ENCODE peak calls at places on chromosomes 13 and 19, in five cellular contexts. One of them, this sample, is unnamed.
A peak's percentile ranks its signal among the peaks of the same experiment; 100 is the strongest.

GRCh38 chr13:53013113-53013512 is 15.5 kb upstream of the OLFM4 start:
- DNase-seq in tibial artery: no peak
- DNase-seq in Caco-2: no peak
- DNase-seq in foreskin melanocyte: no peak
- DNase-seq in CD4-positive, alpha-beta memory T cell: no peak
- DNase-seq in this sample: no peak

GRCh38 chr13:50707533-50708096 is 135.9 kb downstream of the DLEU7 start:
- DNase-seq in tibial artery: no peak
- DNase-seq in Caco-2: no peak
- DNase-seq in foreskin melanocyte: no peak
- DNase-seq in CD4-positive, alpha-beta memory T cell: no peak
- DNase-seq in this sample: no peak

GRCh38 chr19:6535558-6536137 is 4.8 kb downstream of the TNFSF9 start:
- DNase-seq in tibial artery: no peak
- DNase-seq in Caco-2: no peak
- DNase-seq in foreskin melanocyte: no peak
- DNase-seq in CD4-positive, alpha-beta memory T cell: no peak
- DNase-seq in this sample: no peak

GRCh38 chr19:2332341-2333026 is 4.0 kb downstream of the SPPL2B start:
- DNase-seq in tibial artery: no peak
- DNase-seq in Caco-2: no peak
- DNase-seq in foreskin melanocyte: no peak
- DNase-seq in CD4-positive, alpha-beta memory T cell: peak; percentile 33
- DNase-seq in this sample: no peak

GRCh38 chr19:32876919-32877285 is 7.3 kb upstream of the SLC7A9 start:
- DNase-seq in tibial artery: no peak
- DNase-seq in Caco-2: no peak
- DNase-seq in foreskin melanocyte: no peak
- DNase-seq in CD4-positive, alpha-beta memory T cell: no peak
- DNase-seq in this sample: no peak

GRCh38 chr13:108877300-108877699 is 247.9 kb downstream of the MYO16 start:
- DNase-seq in tibial artery: no peak
- DNase-seq in Caco-2: no peak
- DNase-seq in foreskin melanocyte: no peak
- DNase-seq in CD4-positive, alpha-beta memory T cell: no peak
- DNase-seq in this sample: no peak

GRCh38 chr13:25920277-25920676 is 131.5 kb downstream of the SHISA2 start:
- DNase-seq in tibial artery: no peak
- DNase-seq in Caco-2: no peak
- DNase-seq in foreskin melanocyte: no peak
- DNase-seq in CD4-positive, alpha-beta memory T cell: no peak
- DNase-seq in this sample: no peak

GRCh38 chr13:46830405-46831005 is 33.5 kb upstream of the ESD start:
- DNase-seq in tibial artery: no peak
- DNase-seq in Caco-2: no peak
- DNase-seq in foreskin melanocyte: no peak
- DNase-seq in CD4-positive, alpha-beta memory T cell: no peak
- DNase-seq in this sample: no peak

GRCh38 chr19:41341669-41342490 is 11.8 kb downstream of the TGFB1 start:
- DNase-seq in tibial artery: no peak
- DNase-seq in Caco-2: peak; percentile 68
- DNase-seq in foreskin melanocyte: no peak
- DNase-seq in CD4-positive, alpha-beta memory T cell: no peak
- DNase-seq in this sample: no peak

GRCh38 chr19:35117791-35118190 is 2.2 kb downstream of the FXYD3 start:
- DNase-seq in tibial artery: no peak
- DNase-seq in Caco-2: no peak
- DNase-seq in foreskin melanocyte: no peak
- DNase-seq in CD4-positive, alpha-beta memory T cell: no peak
- DNase-seq in this sample: no peak

GRCh38 chr19:21877976-21878375 is 42.0 kb upstream of the ZNF43 start:
- DNase-seq in tibial artery: no peak
- DNase-seq in Caco-2: no peak
- DNase-seq in foreskin melanocyte: no peak
- DNase-seq in CD4-positive, alpha-beta memory T cell: no peak
- DNase-seq in this sample: no peak

GRCh38 chr19:7605490-7606222 is 10.0 kb downstream of the CAMSAP3 start:
- DNase-seq in tibial artery: no peak
- DNase-seq in Caco-2: peak; percentile 79
- DNase-seq in foreskin melanocyte: peak; percentile 20
- DNase-seq in CD4-positive, alpha-beta memory T cell: no peak
- DNase-seq in this sample: peak; percentile 68

GRCh38 chr19:14115761-14116160 is 1.8 kb downstream of the PRKACA start:
- DNase-seq in tibial artery: no peak
- DNase-seq in Caco-2: no peak
- DNase-seq in foreskin melanocyte: no peak
- DNase-seq in CD4-positive, alpha-beta memory T cell: no peak
- DNase-seq in this sample: no peak

GRCh38 chr13:22372261-22372660 is 701.4 kb downstream of the FGF9 start:
- DNase-seq in tibial artery: no peak
- DNase-seq in Caco-2: no peak
- DNase-seq in foreskin melanocyte: no peak
- DNase-seq in CD4-positive, alpha-beta memory T cell: no peak
- DNase-seq in this sample: no peak

GRCh38 chr13:113528101-113528797 is 37.7 kb upstream of the DCUN1D2 start:
- DNase-seq in tibial artery: peak; percentile 42
- DNase-seq in Caco-2: no peak
- DNase-seq in foreskin melanocyte: no peak
- DNase-seq in CD4-positive, alpha-beta memory T cell: no peak
- DNase-seq in this sample: no peak

GRCh38 chr19:10159610-10160009 is 35.1 kb downstream of the DNMT1 start:
- DNase-seq in tibial artery: no peak
- DNase-seq in Caco-2: no peak
- DNase-seq in foreskin melanocyte: no peak
- DNase-seq in CD4-positive, alpha-beta memory T cell: no peak
- DNase-seq in this sample: no peak

GRCh38 chr19:5418676-5419075 is 36.5 kb upstream of the ZNRF4 start:
- DNase-seq in tibial artery: no peak
- DNase-seq in Caco-2: no peak
- DNase-seq in foreskin melanocyte: no peak
- DNase-seq in CD4-positive, alpha-beta memory T cell: no peak
- DNase-seq in this sample: no peak

GRCh38 chr13:40420160-40420740 is 246.2 kb downstream of the FOXO1 start:
- DNase-seq in tibial artery: no peak
- DNase-seq in Caco-2: no peak
- DNase-seq in foreskin melanocyte: peak; percentile 32
- DNase-seq in CD4-positive, alpha-beta memory T cell: no peak
- DNase-seq in this sample: peak; percentile 82

GRCh38 chr13:52454459-52454824 is 836 bp upstream of the CKAP2 start:
- DNase-seq in tibial artery: no peak
- DNase-seq in Caco-2: no peak
- DNase-seq in foreskin melanocyte: peak; percentile 11
- DNase-seq in CD4-positive, alpha-beta memory T cell: peak; percentile 23
- DNase-seq in this sample: no peak

GRCh38 chr19:46955114-46955812 is 64.4 kb upstream of the NPAS1 start:
- DNase-seq in tibial artery: no peak
- DNase-seq in Caco-2: no peak
- DNase-seq in foreskin melanocyte: no peak
- DNase-seq in CD4-positive, alpha-beta memory T cell: peak; percentile 68
- DNase-seq in this sample: no peak

GRCh38 chr19:51372021-51372648 is 319 bp downstream of the NKG7 start:
- DNase-seq in tibial artery: no peak
- DNase-seq in Caco-2: no peak
- DNase-seq in foreskin melanocyte: no peak
- DNase-seq in CD4-positive, alpha-beta memory T cell: no peak
- DNase-seq in this sample: no peak

GRCh38 chr19:7644550-7644877 is 7.6 kb downstream of the STXBP2 start:
- DNase-seq in tibial artery: no peak
- DNase-seq in Caco-2: no peak
- DNase-seq in foreskin melanocyte: no peak
- DNase-seq in CD4-positive, alpha-beta memory T cell: no peak
- DNase-seq in this sample: no peak

GRCh38 chr13:113089693-113090414 is 15.7 kb upstream of the F7 start:
- DNase-seq in tibial artery: no peak
- DNase-seq in Caco-2: no peak
- DNase-seq in foreskin melanocyte: no peak
- DNase-seq in CD4-positive, alpha-beta memory T cell: no peak
- DNase-seq in this sample: no peak

GRCh38 chr19:19171821-19172532 is 1.9 kb upstream of the MEF2B start:
- DNase-seq in tibial artery: no peak
- DNase-seq in Caco-2: no peak
- DNase-seq in foreskin melanocyte: no peak
- DNase-seq in CD4-positive, alpha-beta memory T cell: no peak
- DNase-seq in this sample: no peak

GRCh38 chr19:45800009-45800553 is 7.4 kb upstream of the DMWD start:
- DNase-seq in tibial artery: no peak
- DNase-seq in Caco-2: no peak
- DNase-seq in foreskin melanocyte: no peak
- DNase-seq in CD4-positive, alpha-beta memory T cell: no peak
- DNase-seq in this sample: no peak

This sample was measured in COLO829.